ENCODE peak calls at places on chromosome 13, in eight cellular contexts. X is K562; T is naive thymus-derived CD4-positive, alpha-beta T cell; O is transverse colon; D is tibial artery; J is PC-3; U is CD8-positive, alpha-beta memory T cell; V is psoas muscle. K is an unnamed sample.
A peak's percentile ranks its signal among the peaks of the same experiment; 100 is the strongest.

GRCh38 chr13:109162248-109163051 is 533.0 kb downstream of the MYO16 start:
- DNase-seq in J (peak; percentile 73), T (no peak), V (no peak), X (no peak), O (peak; percentile 22), U (no peak), D (no peak), K (peak; percentile 47)

GRCh38 chr13:88144580-88144979 is 473.4 kb downstream of the SLITRK5 start:
- DNase-seq in O (no peak), V (no peak), D (no peak), X (no peak), J (no peak), U (no peak), T (no peak), K (peak; percentile 37)

GRCh38 chr13:20424959-20425358 is 100.7 kb downstream of the CRYL1 start:
- DNase-seq in D (no peak), V (no peak), O (no peak), T (no peak), X (no peak), J (no peak), U (no peak), K (no peak)

GRCh38 chr13:35468195-35468594 is 8.3 kb downstream of the MAB21L1 start:
- DNase-seq in V (no peak), X (no peak), U (no peak), T (no peak), J (no peak), D (no peak), O (no peak), K (no peak)

GRCh38 chr13:27079421-27079958 is 92.1 kb downstream of the USP12 start:
- DNase-seq in J (no peak), T (no peak), O (no peak), U (no peak), X (no peak), V (no peak), D (no peak), K (no peak)

GRCh38 chr13:20160346-20161274 is at the start of gene GJA3:
- DNase-seq in X (peak; percentile 67), U (peak; percentile 67), D (no peak), V (no peak), J (peak; percentile 48), T (peak; percentile 47), O (no peak), K (peak; percentile 90)

GRCh38 chr13:91946498-91947070 is 548.2 kb downstream of the GPC5 start:
- DNase-seq in U (no peak), O (no peak), T (no peak), X (no peak), V (no peak), J (peak; percentile 23), D (no peak), K (no peak)

GRCh38 chr13:104318121-104318520 is 1251.9 kb upstream of the SLC10A2 start:
- DNase-seq in J (peak; percentile 38), U (no peak), T (no peak), V (no peak), O (no peak), D (no peak), X (no peak), K (no peak)

GRCh38 chr13:95246292-95247082 is 54.8 kb downstream of the ABCC4 start:
- DNase-seq in V (no peak), J (peak; percentile 82), D (no peak), X (no peak), U (no peak), T (no peak), O (no peak), K (peak; percentile 27)

GRCh38 chr13:102907016-102907756 is 61.4 kb downstream of the ERCC5 start:
- DNase-seq in T (no peak), O (no peak), X (no peak), V (no peak), U (no peak), D (no peak), J (no peak), K (no peak)

GRCh38 chr13:50214514-50214913 is 199.3 kb downstream of the KCNRG start:
- DNase-seq in U (no peak), D (no peak), X (no peak), O (no peak), V (no peak), T (no peak), J (peak; percentile 17), K (no peak)

GRCh38 chr13:107124129-107124718 is 556.3 kb upstream of the ARGLU1 start:
- DNase-seq in D (no peak), O (no peak), U (no peak), T (no peak), V (no peak), J (peak; percentile 45), X (peak; percentile 5), K (no peak)

GRCh38 chr13:101326710-101327109 is 89.6 kb downstream of the NALCN start:
- DNase-seq in O (no peak), U (no peak), X (no peak), T (no peak), D (no peak), J (no peak), V (no peak), K (no peak)

GRCh38 chr13:44181938-44182337 is 191.7 kb upstream of the SERP2 start:
- DNase-seq in O (no peak), D (no peak), U (no peak), V (no peak), J (peak; percentile 60), T (no peak), X (no peak), K (no peak)

GRCh38 chr13:95530178-95530577 is 22.3 kb upstream of the CLDN10 start:
- DNase-seq in J (peak; percentile 90), D (peak; percentile 36), O (no peak), T (no peak), V (no peak), X (no peak), U (no peak), K (peak; percentile 84)

GRCh38 chr13:23711355-23711754 is 141.1 kb downstream of the TNFRSF19 start:
- DNase-seq in U (no peak), O (no peak), J (no peak), T (no peak), X (no peak), D (no peak), V (no peak), K (no peak)

GRCh38 chr13:48748681-48749080 is 95.0 kb downstream of the CYSLTR2 start:
- DNase-seq in U (no peak), J (no peak), V (no peak), D (no peak), O (no peak), T (no peak), X (no peak), K (no peak)

GRCh38 chr13:30156270-30156669 is 151.1 kb downstream of the KATNAL1 start:
- DNase-seq in D (no peak), J (peak; percentile 37), T (no peak), U (no peak), X (no peak), O (no peak), V (no peak), K (no peak)

GRCh38 chr13:113073942-113074341 is 31.6 kb upstream of the F7 start:
- DNase-seq in V (peak; percentile 9), D (no peak), T (no peak), X (no peak), J (no peak), O (no peak), U (peak; percentile 5), K (no peak)

GRCh38 chr13:113076681-113077401 is 28.8 kb upstream of the F7 start:
- DNase-seq in O (no peak), T (no peak), X (no peak), V (peak; percentile 38), U (peak; percentile 33), D (no peak), J (no peak), K (no peak)

GRCh38 chr13:113074401-113074800 is 31.2 kb upstream of the F7 start:
- DNase-seq in U (peak; percentile 36), D (no peak), J (no peak), X (no peak), O (no peak), V (peak; percentile 32), T (no peak), K (peak; percentile 76)

GRCh38 chr13:113075711-113076110 is 29.9 kb upstream of the F7 start:
- DNase-seq in J (no peak), U (peak; percentile 40), T (no peak), X (no peak), D (no peak), O (no peak), V (peak; percentile 31), K (no peak)

DNA sequence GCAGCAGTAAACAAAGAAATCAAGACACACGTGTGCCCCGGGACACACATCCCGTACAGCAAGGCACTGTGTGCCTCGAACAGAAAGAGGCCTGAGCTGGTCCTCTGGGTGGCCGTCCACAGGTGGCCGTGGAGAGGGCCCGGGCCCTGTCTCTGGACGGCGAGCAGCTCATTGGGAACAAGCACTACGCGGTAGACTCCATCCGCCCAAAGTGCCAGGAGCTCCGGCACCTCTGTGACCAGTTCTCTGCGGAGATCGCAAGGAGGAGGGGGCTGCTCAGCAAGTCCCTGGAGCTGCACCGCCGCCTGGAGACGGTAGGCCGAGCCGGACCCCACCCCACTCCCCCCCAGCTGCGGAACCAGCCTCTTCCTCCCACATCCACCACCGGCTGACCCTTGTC is 30.7 kb upstream of the F7 start:
- DNase-seq in O (no peak), T (no peak), D (no peak), X (no peak), V (peak; percentile 40), U (peak; percentile 36), J (no peak), K (no peak)
- H3K27me3 ChIP-seq in O (no peaks in the 10 kb centered on the region), T (no peaks in the 10 kb centered on the region), D (no peaks in the 10 kb centered on the region), X (peaks cover 5% of the 10 kb centered on the region), V (no peaks in the 10 kb centered on the region), U (no peaks in the 10 kb centered on the region), J (no peaks in the 10 kb centered on the region), K (no peaks in the 10 kb centered on the region)

DNA sequence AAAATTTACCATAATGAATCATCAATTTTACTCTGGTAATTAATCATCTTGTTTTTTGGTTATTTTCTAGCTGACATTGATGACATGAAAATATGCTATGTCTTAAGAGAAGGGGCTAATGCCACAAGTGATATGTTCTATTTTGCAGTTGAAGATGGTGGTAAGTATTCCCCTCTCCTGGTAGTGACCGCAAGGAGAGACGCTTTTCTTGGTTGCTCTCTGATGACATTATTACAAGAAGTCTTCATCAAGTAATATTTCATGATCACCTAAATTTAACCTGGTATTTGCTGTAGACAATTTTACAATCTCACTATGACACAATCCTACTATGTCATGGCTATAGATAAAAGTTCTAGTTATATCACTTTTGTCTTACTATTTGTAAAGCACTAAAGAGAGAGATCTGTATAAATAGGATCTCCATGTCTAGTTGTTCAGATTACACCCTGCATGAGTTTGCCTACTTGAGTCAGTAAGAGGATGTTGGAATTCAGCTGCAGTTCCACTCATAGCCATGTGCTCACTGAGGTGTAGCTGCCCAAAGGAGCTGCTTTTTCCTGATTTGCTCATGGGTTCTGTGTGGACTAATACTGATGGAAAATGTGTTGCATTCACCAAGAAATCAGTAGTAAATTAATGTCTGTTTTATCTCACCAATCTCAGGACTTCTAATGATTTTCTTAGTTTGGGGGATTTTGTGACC is 10.9 kb downstream of the FREM2 start:
- DNase-seq in U (no peak), J (peak; percentile 5), O (no peak), T (no peak), X (no peak), D (no peak), V (no peak), K (no peak)
- H3K27me3 ChIP-seq in U (no peaks in the 10 kb centered on the region), J (peaks cover 13% of the 10 kb centered on the region), O (no peaks in the 10 kb centered on the region), T (no peaks in the 10 kb centered on the region), X (no peaks in the 10 kb centered on the region), D (no peaks in the 10 kb centered on the region), V (no peaks in the 10 kb centered on the region), K (no peaks in the 10 kb centered on the region)

GRCh38 chr13:110828705-110829104 is 86.2 kb downstream of the ANKRD10 start:
- DNase-seq in J (no peak), X (no peak), D (no peak), T (no peak), O (no peak), U (no peak), V (no peak), K (no peak)
- H3K27me3 ChIP-seq in J (no peaks in the 10 kb centered on the region), X (peaks cover 8% of the 10 kb centered on the region), D (peaks cover 11% of the 10 kb centered on the region), T (no peaks in the 10 kb centered on the region), O (no peaks in the 10 kb centered on the region), U (no peaks in the 10 kb centered on the region), V (no peaks in the 10 kb centered on the region), K (no peaks in the 10 kb centered on the region)

GRCh38 chr13:99992912-99993311 is 11.3 kb downstream of the ZIC2 start:
- DNase-seq in U (no peak), O (no peak), D (no peak), V (no peak), X (no peak), J (no peak), T (no peak), K (no peak)
- H3K27me3 ChIP-seq in U (peaks cover 99% of the 10 kb centered on the region), O (peaks cover 100% of the 10 kb centered on the region), D (peaks cover 100% of the 10 kb centered on the region), V (peaks cover 9% of the 10 kb centered on the region), X (peaks cover 8% of the 10 kb centered on the region), J (peaks cover 60% of the 10 kb centered on the region), T (peaks cover 47% of the 10 kb centered on the region), K (peaks cover 49% of the 10 kb centered on the region)

K was measured in upper lobe of left lung.